ENCODE peak calls at places on chromosome 6, in seven cellular contexts. H, N, G, E, R, D and M are unnamed samples.

GRCh38 chr6:106823732-106824351 is 150.7 kb downstream of the CD24 start:
- DNase-seq in H (no peak), N (no peak), G (no peak), E (no peak), R (peak; percentile 67), D (no peak), M (no peak)

GRCh38 chr6:167575201-167575696 is 250.4 kb downstream of the TTLL2 start:
- DNase-seq in H (no peak), N (no peak), G (no peak), E (no peak), R (peak; percentile 11), D (no peak), M (no peak)

GRCh38 chr6:2460216-2460734 is 214.9 kb upstream of the GMDS start:
- DNase-seq in H (no peak), N (no peak), G (no peak), E (no peak), R (no peak), D (no peak), M (no peak)

GRCh38 chr6:1574895-1575212 is 34.9 kb upstream of the FOXC1 start:
- DNase-seq in H (no peak), N (no peak), G (no peak), E (no peak), R (peak; percentile 51), D (no peak), M (no peak)

GRCh38 chr6:28643017-28643740 is 117.5 kb downstream of the GPX5 start:
- DNase-seq in H (no peak), N (peak; percentile 46), G (no peak), E (no peak), R (peak; percentile 34), D (peak; percentile 36), M (peak; percentile 34)

GRCh38 chr6:106300944-106301343 is 24.6 kb downstream of the ATG5 start:
- DNase-seq in H (no peak), N (peak; percentile 10), G (no peak), E (no peak), R (no peak), D (no peak), M (peak; percentile 25)

GRCh38 chr6:157570752-157571151 is 189.8 kb downstream of the ZDHHC14 start:
- DNase-seq in H (no peak), N (no peak), G (no peak), E (no peak), R (no peak), D (no peak), M (no peak)

GRCh38 chr6:112253842-112254816 is at the start of gene LAMA4:
- DNase-seq in H (no peak), N (peak; percentile 32), G (no peak), E (peak; percentile 59), R (peak; percentile 58), D (peak; percentile 38), M (peak; percentile 10)

GRCh38 chr6:106069478-106069877 is 16.7 kb upstream of the PRDM1 start:
- DNase-seq in H (no peak), N (no peak), G (no peak), E (peak; percentile 97), R (no peak), D (no peak), M (no peak)